ENCODE peak calls at places on chromosomes 12 and 14, in eight cellular contexts. J is K562; V is naive thymus-derived CD4-positive, alpha-beta T cell; K is GM12878; L is hepatocyte; U is A549; I is GM23338; A is neural progenitor cell. B is an unnamed sample. For H3K4me1, the result is how much of the 10 kb centered on the place peaks cover.

GRCh38 chr12:93662961-93663728 is 14.0 kb upstream of the CRADD start:
- DNase-seq in L (peak), V (no peak), I (no peak), J (no peak), K (no peak), A (no peak), U (no peak), B (peak)

GRCh38 chr14:32694795-32695449 is 243.8 kb upstream of the NPAS3 start:
- DNase-seq in K (no peak), U (no peak), J (no peak), V (no peak), I (no peak), L (no peak), A (no peak), B (no peak)

GRCh38 chr14:100888789-100889315 is 14.7 kb downstream of the RTL1 start:
- DNase-seq in A (no peak), K (no peak), V (no peak), L (no peak), I (no peak), U (no peak), J (no peak), B (no peak)

GRCh38 chr14:52266782-52267181 is 716 bp upstream of the PTGDR start:
- DNase-seq in J (no peak), V (no peak), K (no peak), I (no peak), A (no peak), L (no peak), U (no peak), B (no peak)

GRCh38 chr12:13173537-13173936 is 23.0 kb upstream of the EMP1 start:
- DNase-seq in U (no peak), K (peak), I (no peak), V (no peak), A (peak), L (peak), J (no peak), B (peak)

GRCh38 chr12:105704788-105705187 is 374.3 kb downstream of the C12orf75 start:
- DNase-seq in I (no peak), L (no peak), K (no peak), U (no peak), V (no peak), A (no peak), J (no peak), B (no peak)

GRCh38 chr14:91732859-91733477 is 1.1 kb upstream of the CATSPERB start:
- DNase-seq in K (no peak), V (no peak), L (peak), I (no peak), U (peak), A (no peak), J (no peak), B (no peak)

GRCh38 chr14:85958069-85958468 is 428.1 kb downstream of the FLRT2 start:
- DNase-seq in J (no peak), L (no peak), V (no peak), I (peak), A (no peak), K (no peak), U (no peak), B (no peak)

GRCh38 chr12:76697849-76698248 is 66.1 kb upstream of the ZDHHC17 start:
- DNase-seq in K (no peak), J (no peak), L (no peak), V (no peak), I (no peak), U (no peak), A (no peak), B (no peak)

GRCh38 chr12:77510985-77511384 is 319.7 kb upstream of the NAV3 start:
- DNase-seq in J (no peak), K (no peak), A (no peak), V (no peak), L (no peak), I (no peak), U (no peak), B (no peak)

GRCh38 chr12:29081101-29081500 is 68.0 kb upstream of the FAR2 start:
- DNase-seq in J (no peak), I (no peak), L (no peak), V (no peak), U (no peak), K (no peak), A (no peak), B (no peak)

GRCh38 chr12:71838661-71839060 is 898 bp upstream of the TBC1D15 start:
- DNase-seq in V (no peak), I (no peak), L (no peak), U (no peak), K (no peak), J (no peak), A (no peak), B (no peak)
- H3K4me3 ChIP-seq in V (peak), I (peak), L (no peak), U (no peak), K (peak), J (no peak), A (no peak), B (no peak)

GRCh38 chr12:92080390-92081285 is 65.0 kb downstream of the BTG1 start:
- DNase-seq in I (no peak), L (peak), A (no peak), V (peak), U (peak), J (no peak), K (no peak), B (no peak)
- H3K4me1 ChIP-seq in I (under half), L (under half), A (under half), V (under half), U (half or more), J (under half), K (under half), B (under half)

GRCh38 chr12:86254399-86255107 is 1.6 kb downstream of the MGAT4C start:
- DNase-seq in A (no peak), U (no peak), K (no peak), J (no peak), L (no peak), I (no peak), V (no peak), B (no peak)
- H3K4me3 ChIP-seq in A (no peak), U (no peak), K (no peak), J (no peak), L (no peak), I (no peak), V (no peak), B (no peak)

GRCh38 chr12:116125981-116126566 is 151.4 kb downstream of the MED13L start:
- DNase-seq in L (no peak), I (peak), U (no peak), J (peak), K (no peak), A (peak), V (no peak), B (no peak)
- H3K4me1 ChIP-seq in L (under half), I (half or more), U (half or more), J (under half), K (under half), A (under half), V (under half), B (half or more)

B was measured in adrenal gland.